ENCODE peak calls at places on chromosomes 5 and 9, in seven cellular contexts. U is H1, J is A549, D is GM12878, F is K562, G is SK-N-SH, X is HepG2. A is an unnamed sample. For H3K4me1, the result is how much of the 10 kb centered on the place peaks cover.

GRCh38 chr5:166436857-166437256 is 1854.6 kb upstream of the WWC1 start:
- DNase-seq in U (no peak), J (no peak), D (no peak), F (no peak), G (no peak), X (no peak), A (no peak)

GRCh38 chr5:56861893-56862485 is 46.6 kb downstream of the MAP3K1 start:
- DNase-seq in U (no peak), J (no peak), D (no peak), F (no peak), G (no peak), X (no peak), A (no peak)

GRCh38 chr9:85702881-85703280 is 38.9 kb downstream of the AGTPBP1 start:
- DNase-seq in U (no peak), J (no peak), D (no peak), F (no peak), G (no peak), X (no peak), A (no peak)

GRCh38 chr5:151671979-151672378 is 14.7 kb downstream of the SPARC start:
- DNase-seq in U (no peak), J (no peak), D (no peak), F (no peak), G (no peak), X (no peak), A (peak)

GRCh38 chr5:112918679-112919078 is 3.3 kb downstream of the REEP5 start:
- DNase-seq in U (no peak), J (no peak), D (no peak), F (no peak), G (no peak), X (no peak), A (peak)

GRCh38 chr5:45252991-45253390 is 443.2 kb downstream of the HCN1 start:
- DNase-seq in U (no peak), J (no peak), D (no peak), F (no peak), G (no peak), X (no peak), A (no peak)

GRCh38 chr5:15472116-15472515 is 27.9 kb upstream of the FBXL7 start:
- DNase-seq in U (peak), J (no peak), D (no peak), F (no peak), G (no peak), X (no peak), A (no peak)

GRCh38 chr5:170571331-170571731 is 67.5 kb downstream of the KCNIP1 start:
- DNase-seq in U (no peak), J (peak), D (no peak), F (no peak), G (no peak), X (peak), A (peak)

GRCh38 chr5:11046160-11046559 is 285.1 kb upstream of the DAP start:
- DNase-seq in U (peak), J (peak), D (no peak), F (no peak), G (no peak), X (no peak), A (peak)

GRCh38 chr9:121267689-121268597 is at the start of gene GSN:
- DNase-seq in U (peak), J (peak), D (no peak), F (peak), G (peak), X (peak), A (peak)

GRCh38 chr5:177592905-177593304 is 902 bp downstream of the TMED9 start:
- DNase-seq in U (no peak), J (no peak), D (no peak), F (no peak), G (no peak), X (no peak), A (no peak)

GRCh38 chr5:55160493-55161209 is 680 bp downstream of the GPX8 start:
- DNase-seq in U (no peak), J (peak), D (no peak), F (no peak), G (no peak), X (no peak), A (peak)

GRCh38 chr5:33362915-33363314 is 77.8 kb upstream of the TARS1 start:
- DNase-seq in U (no peak), J (no peak), D (no peak), F (no peak), G (no peak), X (no peak), A (peak)

GRCh38 chr5:164504141-164504772 is 998.8 kb downstream of the MAT2B start:
- DNase-seq in U (peak), J (peak), D (peak), F (peak), G (peak), X (peak), A (peak)

GRCh38 chr5:45017568-45017967 is 208.8 kb downstream of the MRPS30 start:
- DNase-seq in U (no peak), J (no peak), D (no peak), F (no peak), G (no peak), X (no peak), A (no peak)

GRCh38 chr9:93893899-93894690 is 61.1 kb downstream of the BARX1 start:
- DNase-seq in U (peak), J (no peak), D (no peak), F (no peak), G (peak), X (peak), A (no peak)

GRCh38 chr5:71662381-71662780 is 56.7 kb upstream of the CARTPT start:
- DNase-seq in U (no peak), J (no peak), D (no peak), F (no peak), G (no peak), X (no peak), A (no peak)

GRCh38 chr5:146799235-146800015 is 79.1 kb downstream of the PPP2R2B start:
- DNase-seq in U (no peak), J (no peak), D (no peak), F (no peak), G (no peak), X (no peak), A (no peak)
- H3K4me1 ChIP-seq in U (under half), J (under half), D (under half), F (under half), G (under half), X (under half), A (under half)

GRCh38 chr5:143525176-143525575 is 121.7 kb upstream of the NR3C1 start:
- DNase-seq in U (no peak), J (no peak), D (no peak), F (no peak), G (no peak), X (no peak), A (no peak)
- TF ChIP-seq RFX5 in U (no peak), J (no peak), D (no peak), F (no peak), G (no peak), X (no peak), A (no peak)

DNA sequence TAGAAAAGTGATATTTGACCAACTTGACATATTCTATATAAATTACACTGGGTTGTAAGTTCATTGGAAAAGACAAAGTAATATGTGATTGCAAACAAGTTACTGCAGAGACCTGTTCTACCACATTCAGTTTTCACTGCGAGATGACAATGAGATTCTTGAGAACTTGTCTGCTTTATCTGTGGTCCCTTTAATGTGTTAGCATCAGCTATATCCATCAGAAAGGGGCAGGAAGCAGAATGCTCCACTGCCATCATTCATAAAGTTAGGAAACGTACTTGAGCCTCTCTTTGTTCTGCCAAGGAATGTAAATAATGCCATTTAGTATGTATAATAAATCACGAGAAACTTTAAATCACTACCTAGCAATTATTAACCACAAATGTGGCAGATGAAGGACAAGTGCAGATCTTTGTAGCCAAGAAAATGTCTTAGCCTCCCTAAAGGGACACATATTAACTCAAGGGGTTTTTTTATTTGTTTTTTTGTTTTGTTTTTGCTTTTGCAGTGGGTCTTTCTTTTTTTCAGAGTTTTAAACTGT is 59.5 kb downstream of the GIN1 start:
- DNase-seq in U (no peak), J (no peak), D (no peak), F (no peak), G (no peak), X (no peak), A (no peak)
- H3K4me1 ChIP-seq in U (under half), J (under half), D (under half), F (under half), G (under half), X (under half), A (under half)

GRCh38 chr5:91104062-91104448 is 279.1 kb downstream of the ARRDC3 start:
- DNase-seq in U (no peak), J (no peak), D (no peak), F (no peak), G (no peak), X (no peak), A (no peak)
- TF ChIP-seq RFX5 in U (no peak), J (no peak), D (no peak), F (no peak), G (no peak), X (no peak), A (no peak)

GRCh38 chr5:150503386-150503785 is 4.5 kb upstream of the NDST1 start:
- DNase-seq in U (no peak), J (no peak), D (no peak), F (no peak), G (no peak), X (no peak), A (no peak)

GRCh38 chr5:150505816-150506215 is 2.1 kb upstream of the NDST1 start:
- DNase-seq in U (no peak), J (no peak), D (no peak), F (no peak), G (no peak), X (no peak), A (no peak)

GRCh38 chr5:150502847-150503246 is 5.1 kb upstream of the NDST1 start:
- DNase-seq in U (no peak), J (no peak), D (no peak), F (no peak), G (no peak), X (no peak), A (no peak)

GRCh38 chr5:150505041-150505511 is 2.9 kb upstream of the NDST1 start:
- DNase-seq in U (no peak), J (no peak), D (no peak), F (no peak), G (no peak), X (no peak), A (no peak)

GRCh38 chr5:150503977-150504620 is 3.8 kb upstream of the NDST1 start:
- DNase-seq in U (no peak), J (no peak), D (no peak), F (peak), G (peak), X (peak), A (no peak)
- H3K4me1 ChIP-seq in U (under half), J (half or more), D (under half), F (under half), G (half or more), X (half or more), A (half or more)

GRCh38 chr5:174323878-174324281 is 278.4 kb downstream of the NSG2 start:
- DNase-seq in U (peak), J (peak), D (no peak), F (peak), G (peak), X (peak), A (peak)
- TF ChIP-seq RFX5 in U (no peak), J (no peak), D (no peak), F (no peak), G (no peak), X (no peak), A (no peak)

GRCh38 chr5:1963941-1964451 is 81.3 kb upstream of the IRX4 start:
- DNase-seq in U (no peak), J (no peak), D (no peak), F (no peak), G (no peak), X (no peak), A (no peak)
- H3K4me1 ChIP-seq in U (under half), J (under half), D (under half), F (under half), G (under half), X (under half), A (under half)

A was measured in IMR-90.